ENCODE peak calls at places on chromosomes 1 and 21, in eight cellular contexts. One of them, this sample, is unnamed.

GRCh38 chr1:151693057-151693651 is 23.4 kb downstream of the CELF3 start:
- DNase-seq in right lobe of liver: no peak
- DNase-seq in A549: peak; percentile 54
- DNase-seq in lung: no peak
- DNase-seq in psoas muscle: no peak
- DNase-seq in mammary epithelial cell: peak; percentile 26
- DNase-seq in pancreas: no peak
- DNase-seq in testis: no peak
- DNase-seq in this sample: no peak

GRCh38 chr1:168148916-168149315 is 12.2 kb upstream of the GPR161 start:
- DNase-seq in right lobe of liver: no peak
- DNase-seq in A549: no peak
- DNase-seq in lung: no peak
- DNase-seq in psoas muscle: no peak
- DNase-seq in mammary epithelial cell: no peak
- DNase-seq in pancreas: no peak
- DNase-seq in testis: no peak
- DNase-seq in this sample: no peak

GRCh38 chr1:47941609-47942237 is 55.5 kb downstream of the TRABD2B start:
- DNase-seq in right lobe of liver: no peak
- DNase-seq in A549: peak; percentile 14
- DNase-seq in lung: no peak
- DNase-seq in psoas muscle: no peak
- DNase-seq in mammary epithelial cell: peak; percentile 72
- DNase-seq in pancreas: no peak
- DNase-seq in testis: no peak
- DNase-seq in this sample: no peak

GRCh38 chr1:170536924-170537551 is 5.1 kb downstream of the GORAB start:
- DNase-seq in right lobe of liver: no peak
- DNase-seq in A549: no peak
- DNase-seq in lung: no peak
- DNase-seq in psoas muscle: no peak
- DNase-seq in mammary epithelial cell: no peak
- DNase-seq in pancreas: no peak
- DNase-seq in testis: no peak
- DNase-seq in this sample: no peak

GRCh38 chr21:40054403-40054802 is 187.2 kb downstream of the PCP4 start:
- DNase-seq in right lobe of liver: no peak
- DNase-seq in A549: no peak
- DNase-seq in lung: peak; percentile 92
- DNase-seq in psoas muscle: no peak
- DNase-seq in mammary epithelial cell: peak; percentile 83
- DNase-seq in pancreas: peak; percentile 78
- DNase-seq in testis: no peak
- DNase-seq in this sample: peak; percentile 55

GRCh38 chr1:198530964-198531363 is 9.5 kb downstream of the ATP6V1G3 start:
- DNase-seq in right lobe of liver: no peak
- DNase-seq in A549: no peak
- DNase-seq in lung: no peak
- DNase-seq in psoas muscle: no peak
- DNase-seq in mammary epithelial cell: no peak
- DNase-seq in pancreas: no peak
- DNase-seq in testis: no peak
- DNase-seq in this sample: no peak

GRCh38 chr1:162984699-162985098 is 84.5 kb upstream of the RGS4 start:
- DNase-seq in right lobe of liver: no peak
- DNase-seq in A549: no peak
- DNase-seq in lung: no peak
- DNase-seq in psoas muscle: no peak
- DNase-seq in mammary epithelial cell: peak; percentile 23
- DNase-seq in pancreas: no peak
- DNase-seq in testis: no peak
- DNase-seq in this sample: no peak

GRCh38 chr1:49677706-49678105 is 346.0 kb downstream of the AGBL4 start:
- DNase-seq in right lobe of liver: no peak
- DNase-seq in A549: no peak
- DNase-seq in lung: no peak
- DNase-seq in psoas muscle: no peak
- DNase-seq in mammary epithelial cell: no peak
- DNase-seq in pancreas: no peak
- DNase-seq in testis: no peak
- DNase-seq in this sample: no peak

GRCh38 chr21:44773291-44773932 is 28.2 kb downstream of the UBE2G2 start:
- DNase-seq in right lobe of liver: no peak
- DNase-seq in A549: no peak
- DNase-seq in lung: no peak
- DNase-seq in psoas muscle: no peak
- DNase-seq in mammary epithelial cell: no peak
- DNase-seq in pancreas: no peak
- DNase-seq in testis: no peak
- DNase-seq in this sample: no peak

GRCh38 chr1:81549588-81550127 is 251.1 kb upstream of the ADGRL2 start:
- DNase-seq in right lobe of liver: no peak
- DNase-seq in A549: peak; percentile 38
- DNase-seq in lung: no peak
- DNase-seq in psoas muscle: no peak
- DNase-seq in mammary epithelial cell: peak; percentile 40
- DNase-seq in pancreas: no peak
- DNase-seq in testis: no peak
- DNase-seq in this sample: no peak

GRCh38 chr1:81252471-81253160 is 548.1 kb upstream of the ADGRL2 start:
- DNase-seq in right lobe of liver: no peak
- DNase-seq in A549: no peak
- DNase-seq in lung: no peak
- DNase-seq in psoas muscle: no peak
- DNase-seq in mammary epithelial cell: no peak
- DNase-seq in pancreas: no peak
- DNase-seq in testis: no peak
- DNase-seq in this sample: no peak

GRCh38 chr1:15099441-15100137 is 54.0 kb upstream of the TMEM51 start:
- DNase-seq in right lobe of liver: no peak
- DNase-seq in A549: no peak
- DNase-seq in lung: no peak
- DNase-seq in psoas muscle: no peak
- DNase-seq in mammary epithelial cell: no peak
- DNase-seq in pancreas: no peak
- DNase-seq in testis: no peak
- DNase-seq in this sample: no peak

GRCh38 chr1:15102646-15103045 is 50.9 kb upstream of the TMEM51 start:
- DNase-seq in right lobe of liver: no peak
- DNase-seq in A549: no peak
- DNase-seq in lung: no peak
- DNase-seq in psoas muscle: no peak
- DNase-seq in mammary epithelial cell: no peak
- DNase-seq in pancreas: no peak
- DNase-seq in testis: no peak
- DNase-seq in this sample: no peak

GRCh38 chr1:15101801-15102200 is 51.7 kb upstream of the TMEM51 start:
- DNase-seq in right lobe of liver: no peak
- DNase-seq in A549: no peak
- DNase-seq in lung: no peak
- DNase-seq in psoas muscle: no peak
- DNase-seq in mammary epithelial cell: no peak
- DNase-seq in pancreas: no peak
- DNase-seq in testis: no peak
- DNase-seq in this sample: no peak

GRCh38 chr1:15100369-15101111 is 53.0 kb upstream of the TMEM51 start:
- DNase-seq in right lobe of liver: peak; percentile 42
- DNase-seq in A549: peak; percentile 50
- DNase-seq in lung: peak; percentile 50
- DNase-seq in psoas muscle: no peak
- DNase-seq in mammary epithelial cell: peak; percentile 14
- DNase-seq in pancreas: peak; percentile 46
- DNase-seq in testis: peak; percentile 60
- DNase-seq in this sample: no peak

DNA sequence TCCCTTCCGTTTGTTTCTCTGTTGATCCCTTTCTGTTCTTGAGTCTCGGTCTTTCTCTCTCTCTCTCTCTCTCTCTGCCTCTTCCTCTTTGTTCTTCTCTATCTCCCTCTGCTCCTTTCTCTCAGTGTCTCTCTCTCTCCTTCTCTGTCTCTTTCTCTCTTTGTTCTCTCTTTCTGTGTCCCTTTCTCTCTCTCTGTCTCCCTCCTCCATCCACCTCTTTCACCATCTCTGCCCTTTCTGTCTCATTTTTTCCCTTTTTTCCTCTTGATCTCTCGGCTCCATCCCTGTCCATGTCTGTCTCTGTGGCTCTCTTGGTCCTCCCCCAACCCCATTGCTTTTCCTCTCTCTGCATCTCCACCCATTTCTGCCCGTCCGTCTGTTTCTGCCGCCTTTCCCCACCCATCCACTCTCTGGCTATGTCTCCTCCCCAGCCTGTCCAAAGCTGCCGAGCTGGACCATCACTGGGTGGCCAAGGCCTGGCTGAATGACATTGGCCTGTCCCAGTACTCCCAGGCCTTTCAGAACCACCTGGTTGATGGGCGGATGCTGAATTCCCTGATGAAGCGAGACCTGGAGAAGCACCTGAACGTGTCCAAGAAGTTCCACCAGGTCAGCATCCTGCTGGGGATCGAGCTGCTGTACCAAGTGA is 52.3 kb upstream of the TMEM51 start:
- DNase-seq in right lobe of liver: no peak
- DNase-seq in A549: no peak
- DNase-seq in lung: no peak
- DNase-seq in psoas muscle: no peak
- DNase-seq in mammary epithelial cell: no peak
- DNase-seq in pancreas: no peak
- DNase-seq in testis: no peak
- DNase-seq in this sample: no peak
- H3K4me3 ChIP-seq in right lobe of liver: no peak overlapping the region
- H3K4me3 ChIP-seq in A549: no peak overlapping the region
- H3K4me3 ChIP-seq in lung: no peak overlapping the region
- H3K4me3 ChIP-seq in psoas muscle: no peak overlapping the region
- H3K4me3 ChIP-seq in mammary epithelial cell: no peak overlapping the region
- H3K4me3 ChIP-seq in pancreas: no peak overlapping the region
- H3K4me3 ChIP-seq in testis: no peak overlapping the region
- H3K4me3 ChIP-seq in this sample: no peak overlapping the region

DNA sequence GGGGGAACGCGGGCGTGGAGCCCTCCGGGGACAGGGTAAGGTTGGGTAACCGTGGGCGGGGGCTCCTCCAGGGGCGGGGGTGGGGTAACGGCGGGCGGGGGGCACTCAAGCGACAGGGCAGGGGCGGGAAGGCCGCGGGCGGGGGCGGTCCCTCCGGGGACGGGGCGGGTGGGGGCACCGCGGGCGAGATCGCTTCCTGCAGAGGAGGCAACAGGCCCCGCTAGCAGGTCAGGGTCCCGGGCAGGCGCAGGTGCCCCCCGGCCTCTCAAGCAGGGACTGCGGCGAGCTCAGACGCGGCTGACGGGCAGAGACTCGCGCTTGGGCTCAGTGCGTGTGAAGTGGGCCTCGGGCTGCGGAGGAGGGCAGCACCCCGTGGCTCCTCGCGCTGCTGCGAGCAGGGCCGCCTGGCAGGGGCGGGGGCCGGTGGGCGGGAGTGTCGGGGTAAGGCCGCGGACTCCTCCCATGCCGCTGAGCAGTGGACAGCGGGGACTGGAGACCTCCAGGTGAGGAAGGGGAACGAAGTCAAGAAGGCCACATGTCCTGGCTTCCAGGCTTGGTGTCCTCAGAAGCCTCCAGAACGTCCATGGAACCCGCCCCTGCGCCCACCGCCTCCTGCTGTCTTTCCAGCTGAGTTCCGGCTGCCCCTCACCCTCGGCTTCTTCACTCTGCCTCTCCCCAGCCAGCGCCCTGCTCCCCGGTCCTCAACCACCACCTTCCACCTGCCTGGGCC is 627 bp upstream of the GNB1 start:
- DNase-seq in right lobe of liver: peak; percentile 88
- DNase-seq in A549: no peak
- DNase-seq in lung: peak; percentile 68
- DNase-seq in psoas muscle: peak; percentile 89
- DNase-seq in mammary epithelial cell: peak; percentile 38
- DNase-seq in pancreas: peak; percentile 73
- DNase-seq in testis: peak; percentile 83
- DNase-seq in this sample: no peak
- H3K4me1 ChIP-seq in right lobe of liver: no peaks in the 10 kb centered on the region
- H3K4me1 ChIP-seq in A549: peaks cover 38% of the 10 kb centered on the region
- H3K4me1 ChIP-seq in lung: peaks cover 6% of the 10 kb centered on the region
- H3K4me1 ChIP-seq in psoas muscle: peaks cover 48% of the 10 kb centered on the region
- H3K4me1 ChIP-seq in mammary epithelial cell: peaks cover 22% of the 10 kb centered on the region
- H3K4me1 ChIP-seq in pancreas: peaks cover 26% of the 10 kb centered on the region
- H3K4me1 ChIP-seq in testis: peaks cover 47% of the 10 kb centered on the region
- H3K4me1 ChIP-seq in this sample: peaks cover 29% of the 10 kb centered on the region

DNA sequence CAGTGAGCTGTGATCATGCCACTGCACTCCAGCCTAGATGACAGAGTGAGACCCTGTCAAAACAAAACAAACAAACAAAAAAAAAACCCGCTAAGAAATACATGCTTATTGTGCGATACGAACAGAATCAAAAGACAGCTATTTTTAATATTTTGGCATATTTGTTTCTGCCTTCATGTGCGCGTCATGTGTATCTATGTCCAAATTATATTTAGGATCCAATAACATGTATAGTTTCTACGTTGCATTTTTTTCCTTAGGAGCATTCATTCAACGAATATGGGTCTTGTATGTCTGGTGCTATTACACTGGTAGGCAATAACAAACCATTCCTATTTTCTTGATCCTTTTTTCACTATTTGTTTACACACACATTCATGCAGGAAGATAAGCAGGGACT is 1.8 kb downstream of the CD46 start:
- DNase-seq in right lobe of liver: no peak
- DNase-seq in A549: no peak
- DNase-seq in lung: no peak
- DNase-seq in psoas muscle: no peak
- DNase-seq in mammary epithelial cell: no peak
- DNase-seq in pancreas: no peak
- DNase-seq in testis: no peak
- DNase-seq in this sample: no peak
- H3K4me3 ChIP-seq in right lobe of liver: peak overlapping the region; percentile 69
- H3K4me3 ChIP-seq in A549: peak overlapping the region; percentile 99
- H3K4me3 ChIP-seq in lung: no peak overlapping the region
- H3K4me3 ChIP-seq in psoas muscle: peak overlapping the region; percentile 76
- H3K4me3 ChIP-seq in mammary epithelial cell: peak overlapping the region; percentile 85
- H3K4me3 ChIP-seq in pancreas: peak overlapping the region; percentile 91
- H3K4me3 ChIP-seq in testis: no peak overlapping the region
- H3K4me3 ChIP-seq in this sample: peak overlapping the region; percentile 93

GRCh38 chr1:235078480-235078803 is 50.2 kb downstream of the TOMM20 start:
- DNase-seq in right lobe of liver: no peak
- DNase-seq in A549: no peak
- DNase-seq in lung: no peak
- DNase-seq in psoas muscle: no peak
- DNase-seq in mammary epithelial cell: no peak
- DNase-seq in pancreas: no peak
- DNase-seq in testis: no peak
- DNase-seq in this sample: no peak

GRCh38 chr1:235076504-235077162 is 52.0 kb downstream of the TOMM20 start:
- DNase-seq in right lobe of liver: no peak
- DNase-seq in A549: no peak
- DNase-seq in lung: no peak
- DNase-seq in psoas muscle: no peak
- DNase-seq in mammary epithelial cell: no peak
- DNase-seq in pancreas: no peak
- DNase-seq in testis: no peak
- DNase-seq in this sample: no peak

GRCh38 chr1:235075955-235076308 is 52.7 kb downstream of the TOMM20 start:
- DNase-seq in right lobe of liver: no peak
- DNase-seq in A549: no peak
- DNase-seq in lung: no peak
- DNase-seq in psoas muscle: no peak
- DNase-seq in mammary epithelial cell: no peak
- DNase-seq in pancreas: no peak
- DNase-seq in testis: no peak
- DNase-seq in this sample: no peak

GRCh38 chr1:235077571-235078479 is 50.8 kb downstream of the TOMM20 start:
- DNase-seq in right lobe of liver: no peak
- DNase-seq in A549: peak; percentile 40
- DNase-seq in lung: no peak
- DNase-seq in psoas muscle: peak; percentile 44
- DNase-seq in mammary epithelial cell: no peak
- DNase-seq in pancreas: no peak
- DNase-seq in testis: no peak
- DNase-seq in this sample: no peak

GRCh38 chr1:235077163-235077540 is 51.5 kb downstream of the TOMM20 start:
- DNase-seq in right lobe of liver: no peak
- DNase-seq in A549: no peak
- DNase-seq in lung: no peak
- DNase-seq in psoas muscle: no peak
- DNase-seq in mammary epithelial cell: no peak
- DNase-seq in pancreas: no peak
- DNase-seq in testis: no peak
- DNase-seq in this sample: no peak
- H3K4me1 ChIP-seq in right lobe of liver: no peaks in the 10 kb centered on the region
- H3K4me1 ChIP-seq in A549: peaks cover 78% of the 10 kb centered on the region
- H3K4me1 ChIP-seq in lung: peaks cover 21% of the 10 kb centered on the region
- H3K4me1 ChIP-seq in psoas muscle: peaks cover 64% of the 10 kb centered on the region
- H3K4me1 ChIP-seq in mammary epithelial cell: peaks cover 51% of the 10 kb centered on the region
- H3K4me1 ChIP-seq in pancreas: peaks cover 64% of the 10 kb centered on the region
- H3K4me1 ChIP-seq in testis: peaks cover 34% of the 10 kb centered on the region
- H3K4me1 ChIP-seq in this sample: peaks cover 72% of the 10 kb centered on the region